ENCODE peak calls at places on chromosomes 2 and 18, in eight cellular contexts. V, C, G, T, W, H, M and P are unnamed samples.

GRCh38 chr2:122748552-122749011 is 993.1 kb downstream of the TSN start:
- DNase-seq in W (no peak), V (no peak), G (no peak), T (no peak), C (no peak), H (no peak), M (peak; percentile 3), P (no peak)

GRCh38 chr2:9201185-9201891 is 5.3 kb upstream of the ASAP2 start:
- DNase-seq in V (no peak), T (no peak), M (no peak), C (no peak), G (no peak), W (peak; percentile 53), H (no peak), P (no peak)

GRCh38 chr2:23561088-23561487 is 176.1 kb downstream of the KLHL29 start:
- DNase-seq in V (no peak), G (no peak), H (no peak), W (no peak), M (no peak), T (no peak), C (no peak), P (no peak)

GRCh38 chr2:25125189-25125588 is 43.2 kb downstream of the POMC start:
- DNase-seq in H (no peak), T (no peak), G (no peak), V (no peak), W (no peak), C (no peak), M (no peak), P (no peak)

GRCh38 chr18:24362757-24363156 is 34.9 kb downstream of the OSBPL1A start:
- DNase-seq in M (no peak), V (no peak), W (no peak), G (no peak), H (no peak), T (no peak), C (no peak), P (no peak)

GRCh38 chr2:230877131-230877736 is 12.5 kb downstream of the ITM2C start:
- DNase-seq in C (no peak), V (no peak), M (no peak), T (no peak), H (no peak), W (no peak), G (peak; percentile 51), P (peak; percentile 62)

GRCh38 chr2:204012081-204012653 is 75.6 kb downstream of the ICOS start:
- DNase-seq in M (no peak), W (no peak), G (no peak), T (peak; percentile 62), V (no peak), C (peak; percentile 80), H (no peak), P (peak; percentile 16)

GRCh38 chr2:238821391-238821790 is 26.5 kb upstream of the TWIST2 start:
- DNase-seq in C (peak; percentile 70), W (no peak), M (no peak), T (no peak), H (no peak), V (peak; percentile 31), G (no peak), P (no peak)

GRCh38 chr2:30221531-30221930 is 9.8 kb upstream of the LBH start:
- DNase-seq in C (no peak), G (peak; percentile 40), W (no peak), T (no peak), M (no peak), V (no peak), H (no peak), P (no peak)

GRCh38 chr18:54690198-54690597 is 99.2 kb downstream of the DYNAP start:
- DNase-seq in W (no peak), V (no peak), H (no peak), T (no peak), M (no peak), C (no peak), G (no peak), P (no peak)

GRCh38 chr18:31070206-31070605 is 27.7 kb upstream of the DSC3 start:
- DNase-seq in M (no peak), G (no peak), H (no peak), C (no peak), V (no peak), T (no peak), W (no peak), P (no peak)

GRCh38 chr2:180539541-180539940 is 440.9 kb upstream of the UBE2E3 start:
- DNase-seq in T (no peak), G (no peak), H (no peak), C (no peak), W (no peak), V (no peak), M (no peak), P (no peak)

GRCh38 chr2:96647681-96648080 is 5.1 kb downstream of the FER1L5 start:
- DNase-seq in V (no peak), H (no peak), W (peak; percentile 9), T (no peak), G (no peak), M (no peak), C (no peak), P (no peak)

DNA sequence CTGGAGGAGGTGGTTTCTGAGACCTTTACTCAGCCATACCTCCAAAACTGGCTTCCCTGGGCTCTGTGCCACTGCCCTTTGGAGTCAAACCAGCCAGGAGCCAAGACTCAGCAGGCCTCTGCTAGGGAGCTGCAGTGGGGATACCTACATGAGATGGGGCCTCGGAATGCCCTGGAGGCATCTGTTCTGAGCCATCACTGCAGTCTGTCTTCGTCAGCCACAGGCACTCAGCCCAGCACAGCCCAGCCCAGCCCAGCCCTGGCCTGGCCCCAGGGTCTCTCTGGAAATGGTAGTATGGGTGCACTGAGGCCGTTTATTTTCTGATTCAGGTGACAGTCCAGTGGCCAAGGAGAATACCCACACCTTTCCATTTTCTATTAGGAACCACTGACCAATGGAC is 209.8 kb downstream of the CELF4 start:
- DNase-seq in V (no peak), G (no peak), T (no peak), C (no peak), W (no peak), H (no peak), M (no peak), P (no peak)
- H3K9me3 ChIP-seq in V (no peaks in the 10 kb centered on the region), G (no peaks in the 10 kb centered on the region), T (no peaks in the 10 kb centered on the region), C (no peaks in the 10 kb centered on the region), W (no peaks in the 10 kb centered on the region), H (no peaks in the 10 kb centered on the region), M (no peaks in the 10 kb centered on the region), P (no peaks in the 10 kb centered on the region)

GRCh38 chr18:74148543-74149070 is 284 bp downstream of the TIMM21 start:
- DNase-seq in M (no peak), G (no peak), H (no peak), T (no peak), W (no peak), V (no peak), C (no peak), P (no peak)
- TF ChIP-seq EP300 in M (no peak), G (no peak), H (no peak), T (no peak), W (no peak), V (no peak), C (no peak), P (no peak)

DNA sequence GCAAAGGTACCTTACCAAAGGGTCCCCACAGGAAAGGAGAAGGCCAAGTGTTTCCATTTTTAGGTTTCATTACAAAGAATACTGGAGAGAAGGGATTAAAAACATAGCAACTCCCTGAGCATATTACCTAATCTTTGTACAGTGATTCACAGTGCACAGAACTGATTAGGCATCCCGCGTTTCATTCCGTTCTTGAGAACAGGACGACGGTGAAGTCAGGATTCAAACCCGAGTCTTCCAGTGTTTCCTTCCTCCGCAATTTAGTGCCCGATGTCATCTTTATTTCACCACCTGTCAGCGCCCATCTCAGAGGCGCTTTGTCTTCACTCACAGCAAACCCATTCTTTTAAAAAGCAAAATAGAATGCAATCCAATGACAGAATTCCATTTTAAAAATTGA is 488.5 kb downstream of the EIPR1 start:
- DNase-seq in W (no peak), V (no peak), G (no peak), M (no peak), H (no peak), T (no peak), C (no peak), P (no peak)
- H3K9me3 ChIP-seq in W (no peaks in the 10 kb centered on the region), V (no peaks in the 10 kb centered on the region), G (no peaks in the 10 kb centered on the region), M (no peaks in the 10 kb centered on the region), H (no peaks in the 10 kb centered on the region), T (no peaks in the 10 kb centered on the region), C (no peaks in the 10 kb centered on the region), P (no peaks in the 10 kb centered on the region)

DNA sequence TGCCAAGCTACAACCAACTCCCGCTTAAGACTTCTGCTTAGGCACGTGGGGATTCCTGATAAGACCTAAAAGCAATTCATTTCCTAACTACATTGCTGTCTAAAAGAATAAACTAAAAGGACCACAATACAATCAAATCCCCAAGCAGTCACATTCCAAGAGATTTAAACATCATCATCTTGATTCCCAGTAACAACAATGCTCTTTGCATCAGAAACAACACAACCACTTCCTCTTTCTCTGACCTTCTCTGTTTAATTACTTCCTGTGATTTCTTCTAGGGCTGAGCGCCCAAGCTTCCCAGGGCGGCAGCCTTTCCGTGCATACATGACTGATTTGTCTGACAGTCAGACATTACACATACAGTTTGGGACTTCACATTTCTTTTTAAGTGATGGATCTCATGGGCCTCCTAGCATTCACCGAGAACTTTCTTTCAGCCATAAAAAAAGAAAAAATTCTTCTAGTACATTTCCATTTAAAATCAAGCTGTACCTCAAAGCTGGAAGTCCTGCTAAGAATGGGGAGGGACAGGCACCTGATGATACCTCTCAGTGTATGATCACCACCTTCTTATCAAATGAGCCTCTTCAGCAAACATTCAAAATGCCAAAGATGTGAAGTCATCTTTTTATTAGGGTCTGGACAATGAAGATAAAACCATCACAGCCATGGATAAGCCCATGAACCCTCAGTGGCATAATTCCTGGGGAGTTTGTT is 11.5 kb downstream of the SPRED2 start:
- DNase-seq in H (no peak), M (no peak), G (no peak), C (no peak), W (no peak), V (peak; percentile 50), T (no peak), P (peak; percentile 31)
- TF ChIP-seq EP300 in H (no peak), M (no peak), G (no peak), C (no peak), W (no peak), V (no peak), T (no peak), P (no peak)

GRCh38 chr2:106010818-106011355 is 183.2 kb downstream of the UXS1 start:
- DNase-seq in M (no peak), H (no peak), C (peak; percentile 57), W (no peak), G (no peak), T (no peak), V (no peak), P (no peak)
- H3K9me3 ChIP-seq in M (peaks cover 26% of the 10 kb centered on the region), H (peaks cover 25% of the 10 kb centered on the region), C (peaks cover 3% of the 10 kb centered on the region), W (no peaks in the 10 kb centered on the region), G (peaks cover 13% of the 10 kb centered on the region), T (peaks cover 5% of the 10 kb centered on the region), V (peaks cover 8% of the 10 kb centered on the region), P (peaks cover 11% of the 10 kb centered on the region)